ENCODE peak calls at places on chromosome 5, in six cellular contexts. A is neural progenitor cell, N is OCI-LY7, V is A549, F is AG04450, G is breast epithelium. W is an unnamed sample.

GRCh38 chr5:165495829-165496380 is 1990.5 kb downstream of the MAT2B start:
- DNase-seq in A (no peak), F (no peak), G (no peak), N (no peak), V (no peak), W (no peak)

GRCh38 chr5:50922942-50923767 is 256.7 kb downstream of the PARP8 start:
- DNase-seq in G (no peak), F (no peak), V (no peak), A (no peak), N (no peak), W (no peak)

GRCh38 chr5:171426266-171426665 is 6.8 kb downstream of the FGF18 start:
- DNase-seq in N (no peak), A (no peak), V (no peak), G (no peak), F (no peak), W (no peak)

GRCh38 chr5:143985832-143986485 is 174.0 kb downstream of the HMHB1 start:
- DNase-seq in G (no peak), V (no peak), N (no peak), A (no peak), F (peak), W (no peak)

GRCh38 chr5:73997936-73998335 is 371.9 kb downstream of the ARHGEF28 start:
- DNase-seq in F (no peak), N (no peak), A (no peak), G (no peak), V (no peak), W (no peak)

GRCh38 chr5:96876292-96876850 is at the start of gene ERAP2:
- DNase-seq in G (no peak), A (no peak), N (peak), F (no peak), V (peak), W (no peak)

GRCh38 chr5:141465351-141465750 is 10.4 kb upstream of the PCDHGC3 start:
- DNase-seq in G (no peak), F (no peak), A (no peak), V (no peak), N (no peak), W (no peak)

GRCh38 chr5:38465045-38465444 is 91.4 kb downstream of the LIFR start:
- DNase-seq in N (no peak), G (no peak), V (no peak), F (no peak), A (no peak), W (no peak)

GRCh38 chr5:75640395-75640794 is 29.1 kb downstream of the ANKDD1B start:
- DNase-seq in G (no peak), N (no peak), F (no peak), A (no peak), V (no peak), W (no peak)

GRCh38 chr5:27810458-27810857 is 772.1 kb upstream of the CDH9 start:
- DNase-seq in G (no peak), V (no peak), A (no peak), F (no peak), N (no peak), W (no peak)

GRCh38 chr5:24591426-24591825 is 53.4 kb downstream of the CDH10 start:
- DNase-seq in V (no peak), A (no peak), G (no peak), N (no peak), F (no peak), W (no peak)

GRCh38 chr5:169695919-169696490 is 58.9 kb downstream of the DOCK2 start:
- DNase-seq in F (peak), G (no peak), A (no peak), N (no peak), V (peak), W (no peak)

GRCh38 chr5:35853652-35854051 is 3.0 kb upstream of the IL7R start:
- DNase-seq in V (no peak), N (no peak), G (no peak), F (no peak), A (no peak), W (peak)

GRCh38 chr5:84274585-84275468 is 109.9 kb downstream of the EDIL3 start:
- DNase-seq in G (no peak), F (no peak), N (peak), V (peak), A (peak), W (no peak)

GRCh38 chr5:91162534-91163381 is 220.4 kb downstream of the ARRDC3 start:
- DNase-seq in G (peak), F (peak), N (no peak), V (peak), A (no peak), W (peak)

GRCh38 chr5:172274951-172275753 is 8.4 kb downstream of the UBTD2 start:
- DNase-seq in G (no peak), A (no peak), F (no peak), N (no peak), V (no peak), W (no peak)

GRCh38 chr5:68555891-68556689 is 340.5 kb downstream of the PIK3R1 start:
- DNase-seq in N (no peak), G (no peak), A (no peak), F (no peak), V (no peak), W (no peak)

GRCh38 chr5:111774525-111774924 is 17.5 kb upstream of the NREP start:
- DNase-seq in N (peak), A (peak), F (no peak), G (peak), V (no peak), W (no peak)

GRCh38 chr5:171418982-171419662 is at the start of gene FGF18:
- DNase-seq in N (peak), V (peak), A (peak), G (no peak), F (no peak), W (peak)

GRCh38 chr5:119063579-119064379 is 7.1 kb upstream of the DMXL1 start:
- DNase-seq in V (peak), A (no peak), F (no peak), N (no peak), G (no peak), W (no peak)
- H3K27ac ChIP-seq in V (no peak), A (no peak), F (no peak), N (no peak), G (no peak), W (no peak)

GRCh38 chr5:72557576-72558336 is 50.5 kb upstream of the ZNF366 start:
- DNase-seq in F (no peak), N (no peak), V (no peak), G (no peak), A (no peak), W (no peak)

GRCh38 chr5:72555871-72556270 is 48.7 kb upstream of the ZNF366 start:
- DNase-seq in N (no peak), F (no peak), A (peak), V (no peak), G (no peak), W (no peak)

GRCh38 chr5:72557147-72557501 is 49.9 kb upstream of the ZNF366 start:
- DNase-seq in N (no peak), F (no peak), V (no peak), G (no peak), A (no peak), W (no peak)

GRCh38 chr5:72554897-72555296 is 47.7 kb upstream of the ZNF366 start:
- DNase-seq in A (no peak), N (no peak), V (no peak), G (no peak), F (no peak), W (no peak)

DNA sequence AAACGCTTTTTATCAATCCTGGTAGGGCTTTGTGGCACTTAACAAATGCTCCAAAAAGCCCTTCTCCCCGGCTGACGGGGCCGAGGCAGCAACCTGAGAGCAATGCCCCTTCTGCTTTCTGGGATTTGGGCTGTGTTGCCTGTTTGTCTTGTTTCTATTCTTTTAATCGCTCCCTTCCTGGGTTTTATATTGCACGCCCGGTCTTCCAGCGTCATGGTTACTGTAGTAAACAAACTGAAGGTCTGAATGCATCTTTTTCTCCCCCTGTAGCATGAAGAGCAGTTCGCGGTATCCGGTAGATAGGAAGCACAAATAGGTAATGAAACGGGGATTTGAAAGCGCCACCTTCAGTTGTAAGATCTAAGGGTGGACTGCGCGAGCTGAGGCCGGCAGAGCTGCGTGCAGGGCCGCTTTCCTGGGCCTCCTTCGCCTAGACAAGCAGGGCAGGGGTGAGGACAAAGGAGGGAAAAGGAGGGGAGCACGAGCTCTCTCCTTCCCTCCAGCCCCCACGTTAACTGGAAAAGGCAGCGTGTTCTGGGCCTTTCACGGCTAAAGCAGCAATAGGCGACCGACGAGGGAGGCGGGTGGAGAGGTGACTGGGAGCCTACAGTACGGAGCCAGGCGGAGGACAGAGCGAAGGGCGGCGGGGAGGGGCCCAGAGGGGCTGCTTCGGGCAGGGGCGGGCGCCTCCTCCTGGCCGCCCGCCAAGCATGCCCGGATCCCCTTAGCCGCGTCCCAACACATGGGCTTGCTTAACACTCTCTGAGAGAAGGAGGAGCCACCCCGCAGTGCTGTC is 49.3 kb upstream of the ZNF366 start:
- DNase-seq in N (peak), V (peak), F (no peak), G (no peak), A (peak), W (peak)
- TF ChIP-seq CTCF in N (no peak), V (peak), F (peak), G (no peak), A (peak), W (no peak)

DNA sequence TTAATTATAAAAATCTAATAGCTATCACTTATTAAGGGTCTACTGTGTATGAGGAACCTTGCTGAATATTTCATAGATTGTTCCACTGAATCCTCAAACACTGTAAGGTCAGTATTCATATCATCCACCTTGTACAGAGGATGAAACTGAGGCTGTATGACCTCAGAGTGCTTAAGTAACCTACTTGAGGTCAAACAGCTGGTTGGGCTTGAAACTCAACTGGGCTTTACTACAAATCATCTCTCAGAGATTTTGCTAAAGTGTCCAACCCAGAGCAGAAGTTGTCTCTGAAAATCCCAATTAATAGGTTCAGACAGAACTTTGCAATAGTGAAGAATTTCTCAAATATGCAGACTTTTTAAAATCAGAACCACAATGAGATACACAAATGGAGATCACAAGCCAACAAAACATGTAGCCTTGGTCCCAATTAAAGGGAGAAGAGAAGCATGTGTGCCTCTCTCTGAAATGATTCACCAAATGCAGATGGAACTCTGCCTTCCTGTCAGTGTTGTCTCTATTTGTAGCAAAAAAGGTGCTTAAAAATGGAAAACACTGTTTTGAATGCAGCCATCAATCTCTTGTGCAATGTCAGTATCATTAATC is 131.4 kb downstream of the FAM114A2 start:
- DNase-seq in G (no peak), V (no peak), N (no peak), F (no peak), A (no peak), W (no peak)
- H3K27ac ChIP-seq in G (no peak), V (no peak), N (no peak), F (no peak), A (no peak), W (no peak)

DNA sequence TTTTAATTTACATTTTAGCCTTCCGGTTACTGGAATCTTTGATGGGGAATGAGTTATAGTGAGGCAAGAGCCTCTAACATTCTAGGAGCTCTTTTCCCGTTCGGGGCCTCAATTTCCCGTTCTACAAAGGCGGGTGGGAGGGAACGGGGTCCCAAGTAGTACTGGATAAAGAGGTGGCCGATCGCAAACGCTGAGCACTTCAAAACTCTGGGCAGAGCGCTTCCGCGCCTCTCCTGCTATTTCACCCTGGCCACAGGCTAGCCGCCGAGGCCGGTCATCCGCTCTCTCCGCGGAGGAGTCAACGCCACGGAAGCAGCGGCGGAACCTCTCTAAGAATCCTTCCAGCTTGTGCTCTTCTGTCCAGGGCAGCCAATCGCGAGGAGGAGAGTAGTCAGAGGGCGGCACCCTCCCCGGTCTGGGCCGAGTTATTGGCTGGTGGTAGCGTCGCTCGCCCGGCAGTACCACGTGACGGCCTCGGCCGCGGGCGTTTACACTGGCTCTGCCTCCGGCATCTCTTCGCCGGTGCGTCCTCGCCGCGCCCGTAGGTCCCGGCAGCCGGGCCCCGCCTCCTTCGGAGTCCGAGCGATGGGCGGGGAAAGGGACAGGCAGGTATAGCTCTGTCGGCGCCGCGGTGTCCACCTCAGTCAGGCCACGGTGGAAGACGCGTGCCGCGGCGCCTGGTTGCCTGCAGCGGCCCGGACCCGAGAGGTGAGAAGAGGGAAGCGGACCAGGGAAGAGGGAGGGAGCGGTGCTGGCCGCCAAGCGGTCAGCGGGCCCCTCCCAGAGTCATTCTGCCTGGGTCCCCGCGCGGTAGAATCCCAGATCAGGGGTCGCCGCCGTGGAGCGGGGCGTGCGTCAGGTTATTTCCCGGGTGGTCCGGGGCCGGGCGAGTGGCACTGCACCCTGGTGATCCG is at the start of gene SLC26A2:
- DNase-seq in G (peak), N (peak), F (peak), A (peak), V (peak), W (peak)
- TF ChIP-seq CTCF in G (no peak), N (no peak), F (no peak), A (no peak), V (no peak), W (peak)

GRCh38 chr5:135623186-135623715 is 44.5 kb upstream of the CXCL14 start:
- DNase-seq in V (no peak), N (no peak), A (no peak), G (no peak), F (no peak), W (no peak)
- H3K27ac ChIP-seq in V (no peak), N (no peak), A (no peak), G (no peak), F (no peak), W (no peak)

GRCh38 chr5:133408322-133408721 is 204.0 kb downstream of the FSTL4 start:
- DNase-seq in G (no peak), N (no peak), V (no peak), A (no peak), F (no peak), W (no peak)
- TF ChIP-seq CTCF in G (no peak), N (no peak), V (no peak), A (no peak), F (no peak), W (no peak)

DNA sequence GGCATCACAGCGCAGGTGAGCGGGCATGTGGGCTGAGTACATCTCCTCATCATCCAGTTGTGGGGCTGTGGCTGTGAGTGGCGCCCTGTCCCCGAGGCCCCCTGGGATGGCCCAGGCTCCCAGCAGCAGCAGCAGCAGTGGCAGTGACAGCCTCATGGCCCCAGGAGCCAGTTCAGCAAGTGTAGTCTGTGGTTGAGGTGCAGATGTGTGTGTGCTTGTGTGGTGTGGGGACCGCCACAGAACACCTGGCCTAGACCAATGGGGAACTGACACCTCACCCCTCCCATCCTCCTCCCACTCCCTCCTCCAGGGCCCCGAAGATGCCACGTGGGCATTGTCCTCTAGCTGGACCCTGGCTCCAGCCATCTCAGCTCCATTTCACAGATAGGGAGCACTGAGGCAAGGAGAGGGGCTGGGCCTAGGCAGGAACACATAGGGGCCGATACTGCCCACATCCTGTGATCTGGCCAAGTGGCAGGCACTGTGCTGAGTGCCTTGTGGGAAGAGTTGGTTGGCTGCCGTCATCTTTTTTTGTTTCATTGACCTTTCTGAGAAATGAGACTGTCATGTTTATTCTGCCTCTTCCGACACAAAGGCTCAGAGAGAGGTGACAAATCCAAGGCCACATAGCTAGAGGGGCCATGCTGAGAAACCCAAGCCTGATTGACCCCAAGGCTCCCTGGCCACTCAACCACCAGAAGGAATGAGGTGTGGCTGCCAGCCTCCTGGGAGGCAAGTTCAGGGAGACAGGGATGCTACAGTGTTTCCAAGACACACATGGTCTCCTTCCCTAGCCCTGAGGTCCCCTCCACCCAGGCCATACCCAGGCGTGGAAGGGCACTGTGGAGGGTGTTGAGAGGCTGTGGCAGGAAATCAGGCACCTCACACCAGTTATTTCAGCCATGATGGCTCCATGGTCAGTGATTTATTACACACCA is at the start of gene MZB1:
- DNase-seq in V (no peak), A (no peak), F (no peak), N (peak), G (no peak), W (peak)
- H3K27ac ChIP-seq in V (peak), A (no peak), F (no peak), N (peak), G (peak), W (peak)